ENCODE peak calls at places on chromosomes 12 and 14, in six cellular contexts. One of them, this sample, is unnamed.
A peak's percentile ranks its signal among the peaks of the same experiment; 100 is the strongest.

GRCh38 chr12:113837059-113837458 is 129.1 kb downstream of the RBM19 start:
- DNase-seq in stimulated activated CD4-positive, alpha-beta T cell treated with anti-CD3 and anti-CD28 coated beads, Interleukin-15, amount 100 ng/mL, for 1 hour: no peak
- DNase-seq in iris pigment epithelial cell: no peak
- DNase-seq in RWPE1: no peak
- DNase-seq in A549: no peak
- DNase-seq in trophoblast cell: no peak
- DNase-seq in this sample: no peak

GRCh38 chr12:62917066-62917465 is 17.9 kb downstream of the PPM1H start:
- DNase-seq in stimulated activated CD4-positive, alpha-beta T cell treated with anti-CD3 and anti-CD28 coated beads, Interleukin-15, amount 100 ng/mL, for 1 hour: no peak
- DNase-seq in iris pigment epithelial cell: no peak
- DNase-seq in RWPE1: no peak
- DNase-seq in A549: no peak
- DNase-seq in trophoblast cell: no peak
- DNase-seq in this sample: no peak

GRCh38 chr12:121791671-121792496 is 1.6 kb downstream of the RHOF start:
- DNase-seq in stimulated activated CD4-positive, alpha-beta T cell treated with anti-CD3 and anti-CD28 coated beads, Interleukin-15, amount 100 ng/mL, for 1 hour: no peak
- DNase-seq in iris pigment epithelial cell: no peak
- DNase-seq in RWPE1: no peak
- DNase-seq in A549: peak; percentile 85
- DNase-seq in trophoblast cell: peak; percentile 63
- DNase-seq in this sample: no peak

GRCh38 chr14:89625208-89625987 is 208.4 kb upstream of the FOXN3 start:
- DNase-seq in stimulated activated CD4-positive, alpha-beta T cell treated with anti-CD3 and anti-CD28 coated beads, Interleukin-15, amount 100 ng/mL, for 1 hour: no peak
- DNase-seq in iris pigment epithelial cell: no peak
- DNase-seq in RWPE1: no peak
- DNase-seq in A549: no peak
- DNase-seq in trophoblast cell: no peak
- DNase-seq in this sample: no peak

GRCh38 chr12:48796976-48797375 is 8.1 kb upstream of the ADCY6 start:
- DNase-seq in stimulated activated CD4-positive, alpha-beta T cell treated with anti-CD3 and anti-CD28 coated beads, Interleukin-15, amount 100 ng/mL, for 1 hour: no peak
- DNase-seq in iris pigment epithelial cell: no peak
- DNase-seq in RWPE1: no peak
- DNase-seq in A549: no peak
- DNase-seq in trophoblast cell: no peak
- DNase-seq in this sample: no peak

GRCh38 chr14:90398315-90398811 is 1.5 kb downstream of the CALM1 start:
- DNase-seq in stimulated activated CD4-positive, alpha-beta T cell treated with anti-CD3 and anti-CD28 coated beads, Interleukin-15, amount 100 ng/mL, for 1 hour: peak; percentile 28
- DNase-seq in iris pigment epithelial cell: peak; percentile 34
- DNase-seq in RWPE1: peak; percentile 44
- DNase-seq in A549: peak; percentile 29
- DNase-seq in trophoblast cell: peak; percentile 46
- DNase-seq in this sample: peak; percentile 40

GRCh38 chr12:49496417-49497360 is 42.1 kb upstream of the KCNH3 start:
- DNase-seq in stimulated activated CD4-positive, alpha-beta T cell treated with anti-CD3 and anti-CD28 coated beads, Interleukin-15, amount 100 ng/mL, for 1 hour: no peak
- DNase-seq in iris pigment epithelial cell: no peak
- DNase-seq in RWPE1: no peak
- DNase-seq in A549: peak; percentile 57
- DNase-seq in trophoblast cell: no peak
- DNase-seq in this sample: no peak

GRCh38 chr14:69980457-69981414 is 101.5 kb downstream of the SMOC1 start:
- DNase-seq in stimulated activated CD4-positive, alpha-beta T cell treated with anti-CD3 and anti-CD28 coated beads, Interleukin-15, amount 100 ng/mL, for 1 hour: no peak
- DNase-seq in iris pigment epithelial cell: no peak
- DNase-seq in RWPE1: peak; percentile 49
- DNase-seq in A549: no peak
- DNase-seq in trophoblast cell: no peak
- DNase-seq in this sample: no peak

GRCh38 chr12:124823272-124823970 is 40.2 kb downstream of the SCARB1 start:
- DNase-seq in stimulated activated CD4-positive, alpha-beta T cell treated with anti-CD3 and anti-CD28 coated beads, Interleukin-15, amount 100 ng/mL, for 1 hour: no peak
- DNase-seq in iris pigment epithelial cell: no peak
- DNase-seq in RWPE1: no peak
- DNase-seq in A549: no peak
- DNase-seq in trophoblast cell: peak; percentile 70
- DNase-seq in this sample: no peak

GRCh38 chr12:50637870-50638481 is 125.9 kb upstream of the ATF1 start:
- DNase-seq in stimulated activated CD4-positive, alpha-beta T cell treated with anti-CD3 and anti-CD28 coated beads, Interleukin-15, amount 100 ng/mL, for 1 hour: no peak
- DNase-seq in iris pigment epithelial cell: peak; percentile 63
- DNase-seq in RWPE1: peak; percentile 50
- DNase-seq in A549: peak; percentile 54
- DNase-seq in trophoblast cell: no peak
- DNase-seq in this sample: no peak

GRCh38 chr14:76497550-76498484 is 121.9 kb downstream of the ESRRB start:
- DNase-seq in stimulated activated CD4-positive, alpha-beta T cell treated with anti-CD3 and anti-CD28 coated beads, Interleukin-15, amount 100 ng/mL, for 1 hour: no peak
- DNase-seq in iris pigment epithelial cell: no peak
- DNase-seq in RWPE1: no peak
- DNase-seq in A549: peak; percentile 20
- DNase-seq in trophoblast cell: no peak
- DNase-seq in this sample: no peak

GRCh38 chr14:51484491-51484890 is 167.2 kb upstream of the FRMD6 start:
- DNase-seq in stimulated activated CD4-positive, alpha-beta T cell treated with anti-CD3 and anti-CD28 coated beads, Interleukin-15, amount 100 ng/mL, for 1 hour: no peak
- DNase-seq in iris pigment epithelial cell: no peak
- DNase-seq in RWPE1: no peak
- DNase-seq in A549: no peak
- DNase-seq in trophoblast cell: no peak
- DNase-seq in this sample: no peak

GRCh38 chr14:45990252-45990651 is 661.3 kb downstream of the RPL10L start:
- DNase-seq in stimulated activated CD4-positive, alpha-beta T cell treated with anti-CD3 and anti-CD28 coated beads, Interleukin-15, amount 100 ng/mL, for 1 hour: no peak
- DNase-seq in iris pigment epithelial cell: no peak
- DNase-seq in RWPE1: no peak
- DNase-seq in A549: peak; percentile 10
- DNase-seq in trophoblast cell: no peak
- DNase-seq in this sample: no peak

GRCh38 chr12:14403711-14404164 is 38.3 kb downstream of the ATF7IP start:
- DNase-seq in stimulated activated CD4-positive, alpha-beta T cell treated with anti-CD3 and anti-CD28 coated beads, Interleukin-15, amount 100 ng/mL, for 1 hour: no peak
- DNase-seq in iris pigment epithelial cell: peak; percentile 83
- DNase-seq in RWPE1: peak; percentile 16
- DNase-seq in A549: peak; percentile 30
- DNase-seq in trophoblast cell: no peak
- DNase-seq in this sample: no peak

GRCh38 chr14:105154476-105154871 is 14.1 kb downstream of the JAG2 start:
- DNase-seq in stimulated activated CD4-positive, alpha-beta T cell treated with anti-CD3 and anti-CD28 coated beads, Interleukin-15, amount 100 ng/mL, for 1 hour: no peak
- DNase-seq in iris pigment epithelial cell: no peak
- DNase-seq in RWPE1: no peak
- DNase-seq in A549: no peak
- DNase-seq in trophoblast cell: no peak
- DNase-seq in this sample: no peak

GRCh38 chr14:75372260-75372659 is 55.6 kb upstream of the JDP2 start:
- DNase-seq in stimulated activated CD4-positive, alpha-beta T cell treated with anti-CD3 and anti-CD28 coated beads, Interleukin-15, amount 100 ng/mL, for 1 hour: no peak
- DNase-seq in iris pigment epithelial cell: no peak
- DNase-seq in RWPE1: no peak
- DNase-seq in A549: no peak
- DNase-seq in trophoblast cell: no peak
- DNase-seq in this sample: no peak

GRCh38 chr12:105899589-105899988 is 239.2 kb downstream of the NUAK1 start:
- DNase-seq in stimulated activated CD4-positive, alpha-beta T cell treated with anti-CD3 and anti-CD28 coated beads, Interleukin-15, amount 100 ng/mL, for 1 hour: no peak
- DNase-seq in iris pigment epithelial cell: peak; percentile 9
- DNase-seq in RWPE1: no peak
- DNase-seq in A549: no peak
- DNase-seq in trophoblast cell: peak; percentile 78
- DNase-seq in this sample: no peak

GRCh38 chr12:80627773-80628172 is 79.7 kb upstream of the MYF6 start:
- DNase-seq in stimulated activated CD4-positive, alpha-beta T cell treated with anti-CD3 and anti-CD28 coated beads, Interleukin-15, amount 100 ng/mL, for 1 hour: no peak
- DNase-seq in iris pigment epithelial cell: peak; percentile 96
- DNase-seq in RWPE1: no peak
- DNase-seq in A549: no peak
- DNase-seq in trophoblast cell: no peak
- DNase-seq in this sample: no peak

GRCh38 chr12:27530157-27530922 is 6.3 kb downstream of the PPFIBP1 start:
- DNase-seq in stimulated activated CD4-positive, alpha-beta T cell treated with anti-CD3 and anti-CD28 coated beads, Interleukin-15, amount 100 ng/mL, for 1 hour: no peak
- DNase-seq in iris pigment epithelial cell: no peak
- DNase-seq in RWPE1: no peak
- DNase-seq in A549: peak; percentile 25
- DNase-seq in trophoblast cell: no peak
- DNase-seq in this sample: no peak

GRCh38 chr12:124386661-124387509 is 92.0 kb downstream of the RFLNA start:
- DNase-seq in stimulated activated CD4-positive, alpha-beta T cell treated with anti-CD3 and anti-CD28 coated beads, Interleukin-15, amount 100 ng/mL, for 1 hour: no peak
- DNase-seq in iris pigment epithelial cell: peak; percentile 45
- DNase-seq in RWPE1: no peak
- DNase-seq in A549: peak; percentile 66
- DNase-seq in trophoblast cell: peak; percentile 70
- DNase-seq in this sample: no peak

GRCh38 chr12:49019435-49020317 is 1.1 kb upstream of the PRKAG1 start:
- DNase-seq in stimulated activated CD4-positive, alpha-beta T cell treated with anti-CD3 and anti-CD28 coated beads, Interleukin-15, amount 100 ng/mL, for 1 hour: no peak
- DNase-seq in iris pigment epithelial cell: peak; percentile 48
- DNase-seq in RWPE1: peak; percentile 50
- DNase-seq in A549: peak; percentile 67
- DNase-seq in trophoblast cell: peak; percentile 21
- DNase-seq in this sample: peak; percentile 59

GRCh38 chr12:27580561-27581330 is 56.7 kb downstream of the PPFIBP1 start:
- DNase-seq in stimulated activated CD4-positive, alpha-beta T cell treated with anti-CD3 and anti-CD28 coated beads, Interleukin-15, amount 100 ng/mL, for 1 hour: no peak
- DNase-seq in iris pigment epithelial cell: no peak
- DNase-seq in RWPE1: no peak
- DNase-seq in A549: no peak
- DNase-seq in trophoblast cell: no peak
- DNase-seq in this sample: no peak

GRCh38 chr14:71491925-71492324 is 440.3 kb upstream of the RGS6 start:
- DNase-seq in stimulated activated CD4-positive, alpha-beta T cell treated with anti-CD3 and anti-CD28 coated beads, Interleukin-15, amount 100 ng/mL, for 1 hour: no peak
- DNase-seq in iris pigment epithelial cell: no peak
- DNase-seq in RWPE1: no peak
- DNase-seq in A549: no peak
- DNase-seq in trophoblast cell: no peak
- DNase-seq in this sample: no peak

GRCh38 chr14:82757775-82758174 is 1224.1 kb upstream of the SEL1L start:
- DNase-seq in stimulated activated CD4-positive, alpha-beta T cell treated with anti-CD3 and anti-CD28 coated beads, Interleukin-15, amount 100 ng/mL, for 1 hour: no peak
- DNase-seq in iris pigment epithelial cell: no peak
- DNase-seq in RWPE1: no peak
- DNase-seq in A549: no peak
- DNase-seq in trophoblast cell: no peak
- DNase-seq in this sample: no peak

GRCh38 chr14:100546051-100546443 is 41.2 kb downstream of the BEGAIN start:
- DNase-seq in stimulated activated CD4-positive, alpha-beta T cell treated with anti-CD3 and anti-CD28 coated beads, Interleukin-15, amount 100 ng/mL, for 1 hour: peak; percentile 25
- DNase-seq in iris pigment epithelial cell: no peak
- DNase-seq in RWPE1: peak; percentile 68
- DNase-seq in A549: no peak
- DNase-seq in trophoblast cell: no peak
- DNase-seq in this sample: no peak

GRCh38 chr14:74836251-74836957 is 39.5 kb downstream of the PROX2 start:
- DNase-seq in stimulated activated CD4-positive, alpha-beta T cell treated with anti-CD3 and anti-CD28 coated beads, Interleukin-15, amount 100 ng/mL, for 1 hour: no peak
- DNase-seq in iris pigment epithelial cell: peak; percentile 58
- DNase-seq in RWPE1: no peak
- DNase-seq in A549: no peak
- DNase-seq in trophoblast cell: no peak
- DNase-seq in this sample: no peak

GRCh38 chr12:52280319-52280795 is 5.9 kb downstream of the KRT86 start:
- DNase-seq in stimulated activated CD4-positive, alpha-beta T cell treated with anti-CD3 and anti-CD28 coated beads, Interleukin-15, amount 100 ng/mL, for 1 hour: no peak
- DNase-seq in iris pigment epithelial cell: peak; percentile 92
- DNase-seq in RWPE1: peak; percentile 93
- DNase-seq in A549: peak; percentile 100
- DNase-seq in trophoblast cell: peak; percentile 37
- DNase-seq in this sample: no peak

GRCh38 chr14:92556255-92556741 is 42.7 kb downstream of the RIN3 start:
- DNase-seq in stimulated activated CD4-positive, alpha-beta T cell treated with anti-CD3 and anti-CD28 coated beads, Interleukin-15, amount 100 ng/mL, for 1 hour: no peak
- DNase-seq in iris pigment epithelial cell: peak; percentile 61
- DNase-seq in RWPE1: no peak
- DNase-seq in A549: no peak
- DNase-seq in trophoblast cell: no peak
- DNase-seq in this sample: no peak

GRCh38 chr14:31208546-31209424 is 1.2 kb upstream of the HECTD1 start:
- DNase-seq in stimulated activated CD4-positive, alpha-beta T cell treated with anti-CD3 and anti-CD28 coated beads, Interleukin-15, amount 100 ng/mL, for 1 hour: no peak
- DNase-seq in iris pigment epithelial cell: no peak
- DNase-seq in RWPE1: no peak
- DNase-seq in A549: no peak
- DNase-seq in trophoblast cell: no peak
- DNase-seq in this sample: no peak

GRCh38 chr14:93105362-93105761 is 10.4 kb downstream of the ITPK1 start:
- DNase-seq in stimulated activated CD4-positive, alpha-beta T cell treated with anti-CD3 and anti-CD28 coated beads, Interleukin-15, amount 100 ng/mL, for 1 hour: no peak
- DNase-seq in iris pigment epithelial cell: peak; percentile 79
- DNase-seq in RWPE1: no peak
- DNase-seq in A549: no peak
- DNase-seq in trophoblast cell: peak; percentile 60
- DNase-seq in this sample: no peak

GRCh38 chr14:103097994-103098957 is 3.8 kb downstream of the EXOC3L4 start:
- DNase-seq in stimulated activated CD4-positive, alpha-beta T cell treated with anti-CD3 and anti-CD28 coated beads, Interleukin-15, amount 100 ng/mL, for 1 hour: no peak
- DNase-seq in iris pigment epithelial cell: no peak
- DNase-seq in RWPE1: no peak
- DNase-seq in A549: no peak
- DNase-seq in trophoblast cell: no peak
- DNase-seq in this sample: no peak

GRCh38 chr12:3436496-3437060 is 54.4 kb upstream of the PRMT8 start:
- DNase-seq in stimulated activated CD4-positive, alpha-beta T cell treated with anti-CD3 and anti-CD28 coated beads, Interleukin-15, amount 100 ng/mL, for 1 hour: no peak
- DNase-seq in iris pigment epithelial cell: no peak
- DNase-seq in RWPE1: no peak
- DNase-seq in A549: no peak
- DNase-seq in trophoblast cell: no peak
- DNase-seq in this sample: no peak

GRCh38 chr14:81219210-81219820 is 1.4 kb downstream of the GTF2A1 start:
- DNase-seq in stimulated activated CD4-positive, alpha-beta T cell treated with anti-CD3 and anti-CD28 coated beads, Interleukin-15, amount 100 ng/mL, for 1 hour: peak; percentile 70
- DNase-seq in iris pigment epithelial cell: peak; percentile 98
- DNase-seq in RWPE1: peak; percentile 90
- DNase-seq in A549: peak; percentile 97
- DNase-seq in trophoblast cell: peak; percentile 91
- DNase-seq in this sample: peak; percentile 71

GRCh38 chr12:110373025-110373876 is 30.3 kb downstream of the ANAPC7 start:
- DNase-seq in stimulated activated CD4-positive, alpha-beta T cell treated with anti-CD3 and anti-CD28 coated beads, Interleukin-15, amount 100 ng/mL, for 1 hour: no peak
- DNase-seq in iris pigment epithelial cell: no peak
- DNase-seq in RWPE1: no peak
- DNase-seq in A549: no peak
- DNase-seq in trophoblast cell: no peak
- DNase-seq in this sample: no peak

GRCh38 chr12:12715459-12716150 is 1.6 kb upstream of the CDKN1B start:
- DNase-seq in stimulated activated CD4-positive, alpha-beta T cell treated with anti-CD3 and anti-CD28 coated beads, Interleukin-15, amount 100 ng/mL, for 1 hour: no peak
- DNase-seq in iris pigment epithelial cell: no peak
- DNase-seq in RWPE1: no peak
- DNase-seq in A549: peak; percentile 12
- DNase-seq in trophoblast cell: no peak
- DNase-seq in this sample: no peak

GRCh38 chr12:9813821-9814798 is 13.2 kb upstream of the KLRF1 start:
- DNase-seq in stimulated activated CD4-positive, alpha-beta T cell treated with anti-CD3 and anti-CD28 coated beads, Interleukin-15, amount 100 ng/mL, for 1 hour: peak; percentile 87
- DNase-seq in iris pigment epithelial cell: peak; percentile 34
- DNase-seq in RWPE1: peak; percentile 68
- DNase-seq in A549: peak; percentile 66
- DNase-seq in trophoblast cell: peak; percentile 64
- DNase-seq in this sample: peak; percentile 72

GRCh38 chr12:95820096-95820703 is 29.6 kb upstream of the NTN4 start:
- DNase-seq in stimulated activated CD4-positive, alpha-beta T cell treated with anti-CD3 and anti-CD28 coated beads, Interleukin-15, amount 100 ng/mL, for 1 hour: no peak
- DNase-seq in iris pigment epithelial cell: peak; percentile 41
- DNase-seq in RWPE1: peak; percentile 69
- DNase-seq in A549: peak; percentile 75
- DNase-seq in trophoblast cell: no peak
- DNase-seq in this sample: no peak

This sample was measured in T-helper 1 cell.